ENCODE peak calls at places on chromosomes 2 and 18, in eight cellular contexts. G, M, U, H, L, Z, I and R are unnamed samples.

GRCh38 chr2:54593249-54593648 is 130.2 kb upstream of the EML6 start:
- DNase-seq in H (no peak), Z (no peak), G (no peak), I (no peak), M (no peak), U (no peak), L (no peak), R (no peak)

GRCh38 chr2:180907731-180908130 is 72.7 kb upstream of the UBE2E3 start:
- DNase-seq in I (no peak), U (no peak), Z (no peak), L (no peak), G (no peak), M (no peak), H (no peak), R (no peak)

GRCh38 chr2:222087998-222088397 is 210.8 kb downstream of the PAX3 start:
- DNase-seq in I (no peak), Z (no peak), G (no peak), H (no peak), U (no peak), M (no peak), L (no peak), R (no peak)

GRCh38 chr2:218716070-218716469 is 5.4 kb downstream of the TTLL4 start:
- DNase-seq in G (no peak), U (no peak), Z (no peak), M (no peak), H (no peak), L (no peak), I (no peak), R (no peak)

GRCh38 chr2:100182494-100183355 is 40.3 kb upstream of the AFF3 start:
- DNase-seq in I (no peak), L (no peak), G (no peak), H (no peak), M (no peak), U (no peak), Z (no peak), R (no peak)

GRCh38 chr18:54426085-54426665 is 68.5 kb downstream of the C18orf54 start:
- DNase-seq in H (no peak), L (no peak), U (no peak), G (no peak), M (no peak), I (no peak), Z (no peak), R (no peak)

GRCh38 chr2:55311444-55311870 is 42.4 kb upstream of the MTIF2 start:
- DNase-seq in Z (peak), G (no peak), I (peak), M (no peak), H (no peak), L (no peak), U (peak), R (no peak)

GRCh38 chr2:890214-890613 is 60.4 kb upstream of the SNTG2 start:
- DNase-seq in M (no peak), U (no peak), I (no peak), G (no peak), L (no peak), H (no peak), Z (no peak), R (no peak)

GRCh38 chr2:241999184-241999583 is 129.7 kb downstream of the RTP5 start:
- DNase-seq in Z (no peak), L (no peak), I (no peak), M (no peak), G (no peak), H (no peak), U (no peak), R (no peak)

GRCh38 chr2:183868707-183869106 is 729.6 kb upstream of the ZNF804A start:
- DNase-seq in H (no peak), M (no peak), L (no peak), Z (no peak), I (no peak), G (no peak), U (no peak), R (no peak)

GRCh38 chr2:240438810-240439697 is 3.6 kb downstream of the GPC1 start:
- DNase-seq in M (no peak), Z (no peak), G (no peak), I (no peak), L (no peak), H (peak), U (no peak), R (no peak)

GRCh38 chr2:15449542-15450236 is 111.4 kb downstream of the NBAS start:
- DNase-seq in Z (no peak), G (no peak), U (no peak), L (no peak), I (no peak), H (no peak), M (no peak), R (no peak)

GRCh38 chr2:21103274-21103891 is 20.4 kb upstream of the TDRD15 start:
- DNase-seq in H (no peak), L (peak), G (no peak), I (no peak), M (no peak), U (no peak), Z (no peak), R (no peak)

GRCh38 chr18:31596081-31596872 is 4.6 kb downstream of the TTR start:
- DNase-seq in M (no peak), H (no peak), G (no peak), Z (no peak), L (no peak), I (no peak), U (no peak), R (no peak)

GRCh38 chr2:23123686-23124085 is 261.3 kb upstream of the KLHL29 start:
- DNase-seq in Z (no peak), U (no peak), L (no peak), M (no peak), G (no peak), I (no peak), H (no peak), R (no peak)

GRCh38 chr2:143473206-143473605 is 344.0 kb downstream of the ARHGAP15 start:
- DNase-seq in M (no peak), G (no peak), H (no peak), I (no peak), L (no peak), U (no peak), Z (peak), R (no peak)

GRCh38 chr18:58858591-58859468 is 5.8 kb upstream of the ZNF532 start:
- DNase-seq in U (peak), I (no peak), H (no peak), G (no peak), Z (no peak), L (no peak), M (peak), R (no peak)

GRCh38 chr2:72993147-72993546 is 75.8 kb downstream of the EMX1 start:
- DNase-seq in H (no peak), U (no peak), Z (peak), G (peak), M (peak), I (peak), L (no peak), R (peak)

GRCh38 chr2:150063950-150064549 is 423.4 kb downstream of the RND3 start:
- DNase-seq in Z (no peak), U (no peak), H (no peak), M (no peak), G (no peak), L (no peak), I (no peak), R (no peak)

GRCh38 chr18:38933910-38934510 is 1368.4 kb upstream of the CELF4 start:
- DNase-seq in Z (no peak), M (no peak), L (no peak), G (no peak), U (no peak), H (no peak), I (no peak), R (no peak)

GRCh38 chr2:191049728-191050639 is 36.0 kb upstream of the STAT1 start:
- DNase-seq in L (no peak), M (no peak), I (no peak), U (peak), Z (peak), G (no peak), H (no peak), R (peak)

GRCh38 chr2:132489150-132489549 is 72.5 kb downstream of the GPR39 start:
- DNase-seq in Z (peak), U (no peak), I (no peak), M (no peak), G (no peak), L (no peak), H (no peak), R (no peak)

GRCh38 chr2:233089851-233090250 is 29.7 kb downstream of the INPP5D start:
- DNase-seq in L (no peak), Z (no peak), G (no peak), U (no peak), I (no peak), M (no peak), H (no peak), R (no peak)

GRCh38 chr18:12849548-12849947 is 34.5 kb downstream of the PTPN2 start:
- DNase-seq in Z (no peak), M (no peak), L (no peak), U (no peak), I (no peak), G (no peak), H (no peak), R (no peak)

GRCh38 chr2:127655209-127656073 is 9.5 kb downstream of the GPR17 start:
- DNase-seq in G (no peak), L (no peak), U (no peak), M (no peak), H (no peak), Z (no peak), I (no peak), R (no peak)

GRCh38 chr2:36559221-36559942 is 38.6 kb downstream of the FEZ2 start:
- DNase-seq in M (no peak), I (no peak), H (no peak), U (no peak), G (no peak), L (no peak), Z (no peak), R (no peak)

GRCh38 chr2:157864857-157865450 is 11.2 kb downstream of the ACVR1 start:
- DNase-seq in I (no peak), M (no peak), Z (no peak), U (no peak), G (no peak), H (no peak), L (no peak), R (no peak)

GRCh38 chr2:166727105-166727504 is 161.2 kb upstream of the XIRP2 start:
- DNase-seq in Z (no peak), H (no peak), U (no peak), L (no peak), I (no peak), G (no peak), M (no peak), R (no peak)

GRCh38 chr2:223247136-223247535 is 195.1 kb downstream of the KCNE4 start:
- DNase-seq in Z (no peak), L (peak), G (no peak), I (no peak), H (no peak), M (no peak), U (peak), R (no peak)

GRCh38 chr2:19031642-19032041 is 326.8 kb downstream of the OSR1 start:
- DNase-seq in M (no peak), G (no peak), Z (no peak), I (no peak), H (no peak), U (no peak), L (no peak), R (no peak)

GRCh38 chr2:148124271-148124670 is 103.4 kb downstream of the MBD5 start:
- DNase-seq in Z (no peak), L (no peak), M (no peak), I (no peak), G (no peak), U (no peak), H (no peak), R (no peak)

GRCh38 chr2:153870308-153870707 is 1.4 kb upstream of the GALNT13 start:
- DNase-seq in U (no peak), I (no peak), M (no peak), G (no peak), Z (no peak), H (no peak), L (peak), R (no peak)